ENCODE peak calls at places on chromosomes 5 and 9, in seven cellular contexts. One of them, this sample, is unnamed.

GRCh38 chr5:78065073-78065472 is 229.4 kb downstream of the AP3B1 start:
- DNase-seq in HTR-8/SVneo: no peak
- DNase-seq in stimulated activated CD4-positive, alpha-beta T cell treated with anti-CD3 and anti-CD28 coated beads, Interleukin-1b, Interleukin-23, amount 100 ng/mL, for 1 hour: no peak
- DNase-seq in EL: no peak
- DNase-seq in brain microvascular endothelial cell: no peak
- DNase-seq in adrenal gland: no peak
- DNase-seq in stimulated activated naive CD8-positive, alpha-beta T cell treated with anti-CD3 and anti-CD28 coated beads, Interleukin-15, amount 100 ng/mL, for 72 hours: no peak
- DNase-seq in this sample: no peak

GRCh38 chr9:99303177-99303576 is 81.1 kb downstream of the SEC61B start:
- DNase-seq in EL: no peak
- DNase-seq in adrenal gland: no peak
- DNase-seq in HTR-8/SVneo: no peak
- DNase-seq in stimulated activated naive CD8-positive, alpha-beta T cell treated with anti-CD3 and anti-CD28 coated beads, Interleukin-15, amount 100 ng/mL, for 72 hours: no peak
- DNase-seq in stimulated activated CD4-positive, alpha-beta T cell treated with anti-CD3 and anti-CD28 coated beads, Interleukin-1b, Interleukin-23, amount 100 ng/mL, for 1 hour: no peak
- DNase-seq in brain microvascular endothelial cell: no peak
- DNase-seq in this sample: no peak

GRCh38 chr5:116600876-116601275 is 26.3 kb upstream of the SEMA6A start:
- DNase-seq in adrenal gland: no peak
- DNase-seq in HTR-8/SVneo: no peak
- DNase-seq in EL: peak
- DNase-seq in stimulated activated naive CD8-positive, alpha-beta T cell treated with anti-CD3 and anti-CD28 coated beads, Interleukin-15, amount 100 ng/mL, for 72 hours: no peak
- DNase-seq in stimulated activated CD4-positive, alpha-beta T cell treated with anti-CD3 and anti-CD28 coated beads, Interleukin-1b, Interleukin-23, amount 100 ng/mL, for 1 hour: no peak
- DNase-seq in brain microvascular endothelial cell: peak
- DNase-seq in this sample: no peak

GRCh38 chr9:137172907-137173794 is 1.3 kb upstream of the TMEM210 start:
- DNase-seq in HTR-8/SVneo: no peak
- DNase-seq in EL: peak
- DNase-seq in adrenal gland: no peak
- DNase-seq in stimulated activated CD4-positive, alpha-beta T cell treated with anti-CD3 and anti-CD28 coated beads, Interleukin-1b, Interleukin-23, amount 100 ng/mL, for 1 hour: no peak
- DNase-seq in stimulated activated naive CD8-positive, alpha-beta T cell treated with anti-CD3 and anti-CD28 coated beads, Interleukin-15, amount 100 ng/mL, for 72 hours: no peak
- DNase-seq in brain microvascular endothelial cell: no peak
- DNase-seq in this sample: no peak

GRCh38 chr5:178544166-178544834 is 45.9 kb downstream of the COL23A1 start:
- DNase-seq in brain microvascular endothelial cell: no peak
- DNase-seq in stimulated activated naive CD8-positive, alpha-beta T cell treated with anti-CD3 and anti-CD28 coated beads, Interleukin-15, amount 100 ng/mL, for 72 hours: no peak
- DNase-seq in HTR-8/SVneo: no peak
- DNase-seq in adrenal gland: no peak
- DNase-seq in stimulated activated CD4-positive, alpha-beta T cell treated with anti-CD3 and anti-CD28 coated beads, Interleukin-1b, Interleukin-23, amount 100 ng/mL, for 1 hour: no peak
- DNase-seq in EL: no peak
- DNase-seq in this sample: no peak

GRCh38 chr5:79685621-79686020 is 4.0 kb upstream of the CMYA5 start:
- DNase-seq in adrenal gland: no peak
- DNase-seq in stimulated activated CD4-positive, alpha-beta T cell treated with anti-CD3 and anti-CD28 coated beads, Interleukin-1b, Interleukin-23, amount 100 ng/mL, for 1 hour: no peak
- DNase-seq in EL: no peak
- DNase-seq in brain microvascular endothelial cell: no peak
- DNase-seq in HTR-8/SVneo: no peak
- DNase-seq in stimulated activated naive CD8-positive, alpha-beta T cell treated with anti-CD3 and anti-CD28 coated beads, Interleukin-15, amount 100 ng/mL, for 72 hours: no peak
- DNase-seq in this sample: no peak

GRCh38 chr9:32665101-32665500 is 29.6 kb upstream of the TAF1L start:
- DNase-seq in brain microvascular endothelial cell: no peak
- DNase-seq in EL: peak
- DNase-seq in adrenal gland: no peak
- DNase-seq in stimulated activated naive CD8-positive, alpha-beta T cell treated with anti-CD3 and anti-CD28 coated beads, Interleukin-15, amount 100 ng/mL, for 72 hours: no peak
- DNase-seq in stimulated activated CD4-positive, alpha-beta T cell treated with anti-CD3 and anti-CD28 coated beads, Interleukin-1b, Interleukin-23, amount 100 ng/mL, for 1 hour: no peak
- DNase-seq in HTR-8/SVneo: no peak
- DNase-seq in this sample: no peak

GRCh38 chr5:112165897-112166737 is 253.0 kb downstream of the EPB41L4A start:
- DNase-seq in adrenal gland: no peak
- DNase-seq in stimulated activated CD4-positive, alpha-beta T cell treated with anti-CD3 and anti-CD28 coated beads, Interleukin-1b, Interleukin-23, amount 100 ng/mL, for 1 hour: no peak
- DNase-seq in HTR-8/SVneo: no peak
- DNase-seq in brain microvascular endothelial cell: no peak
- DNase-seq in EL: no peak
- DNase-seq in stimulated activated naive CD8-positive, alpha-beta T cell treated with anti-CD3 and anti-CD28 coated beads, Interleukin-15, amount 100 ng/mL, for 72 hours: no peak
- DNase-seq in this sample: no peak

GRCh38 chr5:143001764-143002351 is 231.7 kb downstream of the ARHGAP26 start:
- DNase-seq in HTR-8/SVneo: peak
- DNase-seq in adrenal gland: no peak
- DNase-seq in stimulated activated CD4-positive, alpha-beta T cell treated with anti-CD3 and anti-CD28 coated beads, Interleukin-1b, Interleukin-23, amount 100 ng/mL, for 1 hour: no peak
- DNase-seq in brain microvascular endothelial cell: peak
- DNase-seq in stimulated activated naive CD8-positive, alpha-beta T cell treated with anti-CD3 and anti-CD28 coated beads, Interleukin-15, amount 100 ng/mL, for 72 hours: peak
- DNase-seq in EL: peak
- DNase-seq in this sample: no peak

GRCh38 chr5:145791866-145792265 is 43.3 kb downstream of the PRELID2 start:
- DNase-seq in EL: no peak
- DNase-seq in adrenal gland: no peak
- DNase-seq in stimulated activated CD4-positive, alpha-beta T cell treated with anti-CD3 and anti-CD28 coated beads, Interleukin-1b, Interleukin-23, amount 100 ng/mL, for 1 hour: no peak
- DNase-seq in HTR-8/SVneo: no peak
- DNase-seq in brain microvascular endothelial cell: no peak
- DNase-seq in stimulated activated naive CD8-positive, alpha-beta T cell treated with anti-CD3 and anti-CD28 coated beads, Interleukin-15, amount 100 ng/mL, for 72 hours: no peak
- DNase-seq in this sample: no peak

GRCh38 chr5:96509721-96510383 is 76.8 kb upstream of the PCSK1 start:
- DNase-seq in EL: peak
- DNase-seq in adrenal gland: peak
- DNase-seq in stimulated activated CD4-positive, alpha-beta T cell treated with anti-CD3 and anti-CD28 coated beads, Interleukin-1b, Interleukin-23, amount 100 ng/mL, for 1 hour: no peak
- DNase-seq in stimulated activated naive CD8-positive, alpha-beta T cell treated with anti-CD3 and anti-CD28 coated beads, Interleukin-15, amount 100 ng/mL, for 72 hours: no peak
- DNase-seq in HTR-8/SVneo: peak
- DNase-seq in brain microvascular endothelial cell: peak
- DNase-seq in this sample: no peak

GRCh38 chr9:130932220-130933069 is 6.6 kb downstream of the FIBCD1 start:
- DNase-seq in brain microvascular endothelial cell: no peak
- DNase-seq in EL: peak
- DNase-seq in stimulated activated naive CD8-positive, alpha-beta T cell treated with anti-CD3 and anti-CD28 coated beads, Interleukin-15, amount 100 ng/mL, for 72 hours: no peak
- DNase-seq in HTR-8/SVneo: peak
- DNase-seq in adrenal gland: no peak
- DNase-seq in stimulated activated CD4-positive, alpha-beta T cell treated with anti-CD3 and anti-CD28 coated beads, Interleukin-1b, Interleukin-23, amount 100 ng/mL, for 1 hour: no peak
- DNase-seq in this sample: no peak

GRCh38 chr9:135049460-135049859 is 38.0 kb upstream of the OLFM1 start:
- DNase-seq in stimulated activated CD4-positive, alpha-beta T cell treated with anti-CD3 and anti-CD28 coated beads, Interleukin-1b, Interleukin-23, amount 100 ng/mL, for 1 hour: no peak
- DNase-seq in brain microvascular endothelial cell: no peak
- DNase-seq in adrenal gland: no peak
- DNase-seq in HTR-8/SVneo: no peak
- DNase-seq in stimulated activated naive CD8-positive, alpha-beta T cell treated with anti-CD3 and anti-CD28 coated beads, Interleukin-15, amount 100 ng/mL, for 72 hours: no peak
- DNase-seq in EL: no peak
- DNase-seq in this sample: no peak

GRCh38 chr9:98867434-98868168 is 60.1 kb downstream of the GALNT12 start:
- DNase-seq in HTR-8/SVneo: peak
- DNase-seq in EL: peak
- DNase-seq in stimulated activated naive CD8-positive, alpha-beta T cell treated with anti-CD3 and anti-CD28 coated beads, Interleukin-15, amount 100 ng/mL, for 72 hours: peak
- DNase-seq in brain microvascular endothelial cell: peak
- DNase-seq in adrenal gland: peak
- DNase-seq in stimulated activated CD4-positive, alpha-beta T cell treated with anti-CD3 and anti-CD28 coated beads, Interleukin-1b, Interleukin-23, amount 100 ng/mL, for 1 hour: no peak
- DNase-seq in this sample: peak

GRCh38 chr9:136011703-136012496 is 50.7 kb upstream of the UBAC1 start:
- DNase-seq in HTR-8/SVneo: no peak
- DNase-seq in stimulated activated CD4-positive, alpha-beta T cell treated with anti-CD3 and anti-CD28 coated beads, Interleukin-1b, Interleukin-23, amount 100 ng/mL, for 1 hour: no peak
- DNase-seq in adrenal gland: peak
- DNase-seq in stimulated activated naive CD8-positive, alpha-beta T cell treated with anti-CD3 and anti-CD28 coated beads, Interleukin-15, amount 100 ng/mL, for 72 hours: no peak
- DNase-seq in brain microvascular endothelial cell: peak
- DNase-seq in EL: no peak
- DNase-seq in this sample: no peak

GRCh38 chr5:124735169-124735858 is 11.1 kb downstream of the ZNF608 start:
- DNase-seq in adrenal gland: no peak
- DNase-seq in stimulated activated CD4-positive, alpha-beta T cell treated with anti-CD3 and anti-CD28 coated beads, Interleukin-1b, Interleukin-23, amount 100 ng/mL, for 1 hour: no peak
- DNase-seq in HTR-8/SVneo: no peak
- DNase-seq in stimulated activated naive CD8-positive, alpha-beta T cell treated with anti-CD3 and anti-CD28 coated beads, Interleukin-15, amount 100 ng/mL, for 72 hours: no peak
- DNase-seq in brain microvascular endothelial cell: no peak
- DNase-seq in EL: peak
- DNase-seq in this sample: no peak

GRCh38 chr5:160175438-160176218 is 53.7 kb upstream of the FABP6 start:
- DNase-seq in stimulated activated naive CD8-positive, alpha-beta T cell treated with anti-CD3 and anti-CD28 coated beads, Interleukin-15, amount 100 ng/mL, for 72 hours: no peak
- DNase-seq in HTR-8/SVneo: peak
- DNase-seq in brain microvascular endothelial cell: no peak
- DNase-seq in adrenal gland: peak
- DNase-seq in stimulated activated CD4-positive, alpha-beta T cell treated with anti-CD3 and anti-CD28 coated beads, Interleukin-1b, Interleukin-23, amount 100 ng/mL, for 1 hour: no peak
- DNase-seq in EL: no peak
- DNase-seq in this sample: no peak

GRCh38 chr9:115234094-115234493 is 116.1 kb upstream of the TNC start:
- DNase-seq in adrenal gland: peak
- DNase-seq in brain microvascular endothelial cell: peak
- DNase-seq in stimulated activated CD4-positive, alpha-beta T cell treated with anti-CD3 and anti-CD28 coated beads, Interleukin-1b, Interleukin-23, amount 100 ng/mL, for 1 hour: no peak
- DNase-seq in stimulated activated naive CD8-positive, alpha-beta T cell treated with anti-CD3 and anti-CD28 coated beads, Interleukin-15, amount 100 ng/mL, for 72 hours: no peak
- DNase-seq in EL: peak
- DNase-seq in HTR-8/SVneo: peak
- DNase-seq in this sample: no peak

GRCh38 chr5:65742565-65743231 is 20.7 kb downstream of the NLN start:
- DNase-seq in brain microvascular endothelial cell: peak
- DNase-seq in stimulated activated naive CD8-positive, alpha-beta T cell treated with anti-CD3 and anti-CD28 coated beads, Interleukin-15, amount 100 ng/mL, for 72 hours: peak
- DNase-seq in EL: peak
- DNase-seq in stimulated activated CD4-positive, alpha-beta T cell treated with anti-CD3 and anti-CD28 coated beads, Interleukin-1b, Interleukin-23, amount 100 ng/mL, for 1 hour: no peak
- DNase-seq in HTR-8/SVneo: peak
- DNase-seq in adrenal gland: peak
- DNase-seq in this sample: no peak

GRCh38 chr9:96139592-96140251 is 162.3 kb downstream of the HSD17B3 start:
- DNase-seq in stimulated activated naive CD8-positive, alpha-beta T cell treated with anti-CD3 and anti-CD28 coated beads, Interleukin-15, amount 100 ng/mL, for 72 hours: no peak
- DNase-seq in stimulated activated CD4-positive, alpha-beta T cell treated with anti-CD3 and anti-CD28 coated beads, Interleukin-1b, Interleukin-23, amount 100 ng/mL, for 1 hour: no peak
- DNase-seq in brain microvascular endothelial cell: peak
- DNase-seq in HTR-8/SVneo: no peak
- DNase-seq in EL: peak
- DNase-seq in adrenal gland: peak
- DNase-seq in this sample: no peak

GRCh38 chr5:143128412-143129071 is 274.9 kb downstream of the NR3C1 start:
- DNase-seq in adrenal gland: no peak
- DNase-seq in brain microvascular endothelial cell: no peak
- DNase-seq in stimulated activated naive CD8-positive, alpha-beta T cell treated with anti-CD3 and anti-CD28 coated beads, Interleukin-15, amount 100 ng/mL, for 72 hours: no peak
- DNase-seq in stimulated activated CD4-positive, alpha-beta T cell treated with anti-CD3 and anti-CD28 coated beads, Interleukin-1b, Interleukin-23, amount 100 ng/mL, for 1 hour: no peak
- DNase-seq in HTR-8/SVneo: no peak
- DNase-seq in EL: no peak
- DNase-seq in this sample: no peak

GRCh38 chr9:114387678-114388431 is at the start of gene AKNA:
- DNase-seq in EL: peak
- DNase-seq in brain microvascular endothelial cell: peak
- DNase-seq in HTR-8/SVneo: peak
- DNase-seq in adrenal gland: peak
- DNase-seq in stimulated activated CD4-positive, alpha-beta T cell treated with anti-CD3 and anti-CD28 coated beads, Interleukin-1b, Interleukin-23, amount 100 ng/mL, for 1 hour: peak
- DNase-seq in stimulated activated naive CD8-positive, alpha-beta T cell treated with anti-CD3 and anti-CD28 coated beads, Interleukin-15, amount 100 ng/mL, for 72 hours: peak
- DNase-seq in this sample: peak

GRCh38 chr5:38715671-38716070 is 130.1 kb upstream of the OSMR start:
- DNase-seq in adrenal gland: no peak
- DNase-seq in brain microvascular endothelial cell: no peak
- DNase-seq in HTR-8/SVneo: no peak
- DNase-seq in EL: peak
- DNase-seq in stimulated activated CD4-positive, alpha-beta T cell treated with anti-CD3 and anti-CD28 coated beads, Interleukin-1b, Interleukin-23, amount 100 ng/mL, for 1 hour: no peak
- DNase-seq in stimulated activated naive CD8-positive, alpha-beta T cell treated with anti-CD3 and anti-CD28 coated beads, Interleukin-15, amount 100 ng/mL, for 72 hours: no peak
- DNase-seq in this sample: no peak

GRCh38 chr5:118891252-118891651 is 97.1 kb downstream of the DTWD2 start:
- DNase-seq in EL: no peak
- DNase-seq in stimulated activated naive CD8-positive, alpha-beta T cell treated with anti-CD3 and anti-CD28 coated beads, Interleukin-15, amount 100 ng/mL, for 72 hours: no peak
- DNase-seq in stimulated activated CD4-positive, alpha-beta T cell treated with anti-CD3 and anti-CD28 coated beads, Interleukin-1b, Interleukin-23, amount 100 ng/mL, for 1 hour: no peak
- DNase-seq in brain microvascular endothelial cell: no peak
- DNase-seq in HTR-8/SVneo: no peak
- DNase-seq in adrenal gland: no peak
- DNase-seq in this sample: no peak

GRCh38 chr5:113057437-113058052 is 80.9 kb downstream of the DCP2 start:
- DNase-seq in adrenal gland: no peak
- DNase-seq in brain microvascular endothelial cell: no peak
- DNase-seq in stimulated activated CD4-positive, alpha-beta T cell treated with anti-CD3 and anti-CD28 coated beads, Interleukin-1b, Interleukin-23, amount 100 ng/mL, for 1 hour: no peak
- DNase-seq in stimulated activated naive CD8-positive, alpha-beta T cell treated with anti-CD3 and anti-CD28 coated beads, Interleukin-15, amount 100 ng/mL, for 72 hours: no peak
- DNase-seq in EL: no peak
- DNase-seq in HTR-8/SVneo: no peak
- DNase-seq in this sample: no peak

GRCh38 chr5:133226186-133226585 is 174.4 kb downstream of the HSPA4 start:
- DNase-seq in adrenal gland: no peak
- DNase-seq in stimulated activated CD4-positive, alpha-beta T cell treated with anti-CD3 and anti-CD28 coated beads, Interleukin-1b, Interleukin-23, amount 100 ng/mL, for 1 hour: no peak
- DNase-seq in EL: no peak
- DNase-seq in brain microvascular endothelial cell: no peak
- DNase-seq in HTR-8/SVneo: no peak
- DNase-seq in stimulated activated naive CD8-positive, alpha-beta T cell treated with anti-CD3 and anti-CD28 coated beads, Interleukin-15, amount 100 ng/mL, for 72 hours: no peak
- DNase-seq in this sample: no peak

GRCh38 chr9:77556396-77556795 is 91.7 kb downstream of the GNA14 start:
- DNase-seq in brain microvascular endothelial cell: no peak
- DNase-seq in stimulated activated naive CD8-positive, alpha-beta T cell treated with anti-CD3 and anti-CD28 coated beads, Interleukin-15, amount 100 ng/mL, for 72 hours: no peak
- DNase-seq in stimulated activated CD4-positive, alpha-beta T cell treated with anti-CD3 and anti-CD28 coated beads, Interleukin-1b, Interleukin-23, amount 100 ng/mL, for 1 hour: no peak
- DNase-seq in EL: no peak
- DNase-seq in HTR-8/SVneo: no peak
- DNase-seq in adrenal gland: no peak
- DNase-seq in this sample: no peak

GRCh38 chr9:89684912-89685636 is 80.3 kb downstream of the GADD45G start:
- DNase-seq in stimulated activated naive CD8-positive, alpha-beta T cell treated with anti-CD3 and anti-CD28 coated beads, Interleukin-15, amount 100 ng/mL, for 72 hours: no peak
- DNase-seq in adrenal gland: peak
- DNase-seq in EL: no peak
- DNase-seq in HTR-8/SVneo: no peak
- DNase-seq in stimulated activated CD4-positive, alpha-beta T cell treated with anti-CD3 and anti-CD28 coated beads, Interleukin-1b, Interleukin-23, amount 100 ng/mL, for 1 hour: no peak
- DNase-seq in brain microvascular endothelial cell: no peak
- DNase-seq in this sample: no peak

GRCh38 chr9:4828776-4829175 is 36.0 kb downstream of the RCL1 start:
- DNase-seq in stimulated activated CD4-positive, alpha-beta T cell treated with anti-CD3 and anti-CD28 coated beads, Interleukin-1b, Interleukin-23, amount 100 ng/mL, for 1 hour: no peak
- DNase-seq in EL: peak
- DNase-seq in HTR-8/SVneo: no peak
- DNase-seq in stimulated activated naive CD8-positive, alpha-beta T cell treated with anti-CD3 and anti-CD28 coated beads, Interleukin-15, amount 100 ng/mL, for 72 hours: no peak
- DNase-seq in adrenal gland: peak
- DNase-seq in brain microvascular endothelial cell: no peak
- DNase-seq in this sample: no peak

GRCh38 chr5:81335946-81336345 is 34.6 kb downstream of the ZCCHC9 start:
- DNase-seq in HTR-8/SVneo: no peak
- DNase-seq in EL: no peak
- DNase-seq in stimulated activated CD4-positive, alpha-beta T cell treated with anti-CD3 and anti-CD28 coated beads, Interleukin-1b, Interleukin-23, amount 100 ng/mL, for 1 hour: no peak
- DNase-seq in brain microvascular endothelial cell: no peak
- DNase-seq in stimulated activated naive CD8-positive, alpha-beta T cell treated with anti-CD3 and anti-CD28 coated beads, Interleukin-15, amount 100 ng/mL, for 72 hours: no peak
- DNase-seq in adrenal gland: no peak
- DNase-seq in this sample: no peak

This sample was measured in GOT3.